ENCODE peak calls at places on chromosomes 12 and 14, in seven cellular contexts. One of them, this sample, is unnamed.

GRCh38 chr14:106802413-106803364 is 1276.3 kb downstream of the TMEM121 start:
- DNase-seq in lung: no peak
- DNase-seq in cardiac fibroblast: no peak
- DNase-seq in stimulated activated CD4-positive, alpha-beta T cell treated with anti-CD3 and anti-CD28 coated beads, Interleukin-12 subunit alpha, Interleukin-12 subunit beta, amount 100 ng/mL, for 24 hours: no peak
- DNase-seq in MM.1S: peak
- DNase-seq in sciatic nerve: no peak
- DNase-seq in hepatic stellate cell: no peak
- DNase-seq in this sample: no peak

GRCh38 chr14:49972840-49973239 is 80.0 kb downstream of the ARF6 start:
- DNase-seq in hepatic stellate cell: peak
- DNase-seq in MM.1S: peak
- DNase-seq in stimulated activated CD4-positive, alpha-beta T cell treated with anti-CD3 and anti-CD28 coated beads, Interleukin-12 subunit alpha, Interleukin-12 subunit beta, amount 100 ng/mL, for 24 hours: no peak
- DNase-seq in lung: peak
- DNase-seq in sciatic nerve: no peak
- DNase-seq in cardiac fibroblast: peak
- DNase-seq in this sample: no peak

GRCh38 chr12:67069451-67070306 is 199.5 kb upstream of the CAND1 start:
- DNase-seq in MM.1S: peak
- DNase-seq in sciatic nerve: no peak
- DNase-seq in hepatic stellate cell: peak
- DNase-seq in stimulated activated CD4-positive, alpha-beta T cell treated with anti-CD3 and anti-CD28 coated beads, Interleukin-12 subunit alpha, Interleukin-12 subunit beta, amount 100 ng/mL, for 24 hours: no peak
- DNase-seq in lung: peak
- DNase-seq in cardiac fibroblast: no peak
- DNase-seq in this sample: no peak

GRCh38 chr12:77667101-77667500 is 163.6 kb upstream of the NAV3 start:
- DNase-seq in lung: no peak
- DNase-seq in sciatic nerve: no peak
- DNase-seq in cardiac fibroblast: peak
- DNase-seq in MM.1S: no peak
- DNase-seq in stimulated activated CD4-positive, alpha-beta T cell treated with anti-CD3 and anti-CD28 coated beads, Interleukin-12 subunit alpha, Interleukin-12 subunit beta, amount 100 ng/mL, for 24 hours: no peak
- DNase-seq in hepatic stellate cell: no peak
- DNase-seq in this sample: no peak

GRCh38 chr12:106633451-106633823 is 50.6 kb downstream of the RFX4 start:
- DNase-seq in MM.1S: no peak
- DNase-seq in cardiac fibroblast: peak
- DNase-seq in sciatic nerve: no peak
- DNase-seq in hepatic stellate cell: no peak
- DNase-seq in stimulated activated CD4-positive, alpha-beta T cell treated with anti-CD3 and anti-CD28 coated beads, Interleukin-12 subunit alpha, Interleukin-12 subunit beta, amount 100 ng/mL, for 24 hours: no peak
- DNase-seq in lung: no peak
- DNase-seq in this sample: no peak

GRCh38 chr14:102221026-102221425 is 81.3 kb downstream of the WDR20 start:
- DNase-seq in sciatic nerve: no peak
- DNase-seq in hepatic stellate cell: peak
- DNase-seq in lung: no peak
- DNase-seq in cardiac fibroblast: peak
- DNase-seq in stimulated activated CD4-positive, alpha-beta T cell treated with anti-CD3 and anti-CD28 coated beads, Interleukin-12 subunit alpha, Interleukin-12 subunit beta, amount 100 ng/mL, for 24 hours: no peak
- DNase-seq in MM.1S: no peak
- DNase-seq in this sample: no peak

GRCh38 chr14:58866386-58866785 is 228.6 kb downstream of the DACT1 start:
- DNase-seq in hepatic stellate cell: no peak
- DNase-seq in lung: no peak
- DNase-seq in sciatic nerve: no peak
- DNase-seq in cardiac fibroblast: no peak
- DNase-seq in MM.1S: no peak
- DNase-seq in stimulated activated CD4-positive, alpha-beta T cell treated with anti-CD3 and anti-CD28 coated beads, Interleukin-12 subunit alpha, Interleukin-12 subunit beta, amount 100 ng/mL, for 24 hours: no peak
- DNase-seq in this sample: no peak

GRCh38 chr12:56190695-56191155 is 1.4 kb upstream of the SMARCC2 start:
- DNase-seq in stimulated activated CD4-positive, alpha-beta T cell treated with anti-CD3 and anti-CD28 coated beads, Interleukin-12 subunit alpha, Interleukin-12 subunit beta, amount 100 ng/mL, for 24 hours: no peak
- DNase-seq in lung: no peak
- DNase-seq in MM.1S: no peak
- DNase-seq in hepatic stellate cell: peak
- DNase-seq in cardiac fibroblast: no peak
- DNase-seq in sciatic nerve: no peak
- DNase-seq in this sample: no peak

GRCh38 chr12:80364056-80364455 is 80.0 kb upstream of the PTPRQ start:
- DNase-seq in MM.1S: no peak
- DNase-seq in sciatic nerve: no peak
- DNase-seq in lung: no peak
- DNase-seq in stimulated activated CD4-positive, alpha-beta T cell treated with anti-CD3 and anti-CD28 coated beads, Interleukin-12 subunit alpha, Interleukin-12 subunit beta, amount 100 ng/mL, for 24 hours: no peak
- DNase-seq in cardiac fibroblast: peak
- DNase-seq in hepatic stellate cell: no peak
- DNase-seq in this sample: no peak

GRCh38 chr14:58272589-58273372 is 25.6 kb upstream of the ARID4A start:
- DNase-seq in hepatic stellate cell: peak
- DNase-seq in cardiac fibroblast: peak
- DNase-seq in sciatic nerve: no peak
- DNase-seq in lung: peak
- DNase-seq in stimulated activated CD4-positive, alpha-beta T cell treated with anti-CD3 and anti-CD28 coated beads, Interleukin-12 subunit alpha, Interleukin-12 subunit beta, amount 100 ng/mL, for 24 hours: no peak
- DNase-seq in MM.1S: no peak
- DNase-seq in this sample: no peak

GRCh38 chr12:124150176-124150575 is 144.7 kb upstream of the RFLNA start:
- DNase-seq in MM.1S: no peak
- DNase-seq in sciatic nerve: no peak
- DNase-seq in lung: no peak
- DNase-seq in stimulated activated CD4-positive, alpha-beta T cell treated with anti-CD3 and anti-CD28 coated beads, Interleukin-12 subunit alpha, Interleukin-12 subunit beta, amount 100 ng/mL, for 24 hours: no peak
- DNase-seq in cardiac fibroblast: no peak
- DNase-seq in hepatic stellate cell: no peak
- DNase-seq in this sample: no peak

GRCh38 chr12:116265361-116266128 is 11.9 kb downstream of the MED13L start:
- DNase-seq in stimulated activated CD4-positive, alpha-beta T cell treated with anti-CD3 and anti-CD28 coated beads, Interleukin-12 subunit alpha, Interleukin-12 subunit beta, amount 100 ng/mL, for 24 hours: no peak
- DNase-seq in hepatic stellate cell: no peak
- DNase-seq in lung: no peak
- DNase-seq in cardiac fibroblast: peak
- DNase-seq in sciatic nerve: no peak
- DNase-seq in MM.1S: no peak
- DNase-seq in this sample: no peak

GRCh38 chr12:109766251-109766778 is 52.7 kb downstream of the FAM222A start:
- DNase-seq in hepatic stellate cell: no peak
- DNase-seq in cardiac fibroblast: no peak
- DNase-seq in MM.1S: no peak
- DNase-seq in stimulated activated CD4-positive, alpha-beta T cell treated with anti-CD3 and anti-CD28 coated beads, Interleukin-12 subunit alpha, Interleukin-12 subunit beta, amount 100 ng/mL, for 24 hours: no peak
- DNase-seq in sciatic nerve: peak
- DNase-seq in lung: no peak
- DNase-seq in this sample: peak

GRCh38 chr14:67482765-67483164 is 5.8 kb downstream of the TMEM229B start:
- DNase-seq in MM.1S: no peak
- DNase-seq in stimulated activated CD4-positive, alpha-beta T cell treated with anti-CD3 and anti-CD28 coated beads, Interleukin-12 subunit alpha, Interleukin-12 subunit beta, amount 100 ng/mL, for 24 hours: no peak
- DNase-seq in hepatic stellate cell: no peak
- DNase-seq in lung: no peak
- DNase-seq in sciatic nerve: no peak
- DNase-seq in cardiac fibroblast: no peak
- DNase-seq in this sample: no peak

GRCh38 chr12:46915861-46916260 is 90.1 kb upstream of the SLC38A4 start:
- DNase-seq in lung: no peak
- DNase-seq in hepatic stellate cell: no peak
- DNase-seq in cardiac fibroblast: peak
- DNase-seq in stimulated activated CD4-positive, alpha-beta T cell treated with anti-CD3 and anti-CD28 coated beads, Interleukin-12 subunit alpha, Interleukin-12 subunit beta, amount 100 ng/mL, for 24 hours: no peak
- DNase-seq in MM.1S: no peak
- DNase-seq in sciatic nerve: no peak
- DNase-seq in this sample: no peak

GRCh38 chr12:846376-846775 is 94.0 kb downstream of the WNK1 start:
- DNase-seq in hepatic stellate cell: no peak
- DNase-seq in sciatic nerve: no peak
- DNase-seq in MM.1S: no peak
- DNase-seq in lung: no peak
- DNase-seq in stimulated activated CD4-positive, alpha-beta T cell treated with anti-CD3 and anti-CD28 coated beads, Interleukin-12 subunit alpha, Interleukin-12 subunit beta, amount 100 ng/mL, for 24 hours: no peak
- DNase-seq in cardiac fibroblast: no peak
- DNase-seq in this sample: no peak

GRCh38 chr12:65022960-65023359 is 98.1 kb downstream of the WIF1 start:
- DNase-seq in cardiac fibroblast: no peak
- DNase-seq in lung: no peak
- DNase-seq in stimulated activated CD4-positive, alpha-beta T cell treated with anti-CD3 and anti-CD28 coated beads, Interleukin-12 subunit alpha, Interleukin-12 subunit beta, amount 100 ng/mL, for 24 hours: no peak
- DNase-seq in hepatic stellate cell: no peak
- DNase-seq in sciatic nerve: no peak
- DNase-seq in MM.1S: no peak
- DNase-seq in this sample: no peak

GRCh38 chr14:32679927-32680612 is 258.6 kb upstream of the NPAS3 start:
- DNase-seq in cardiac fibroblast: no peak
- DNase-seq in lung: no peak
- DNase-seq in hepatic stellate cell: no peak
- DNase-seq in MM.1S: no peak
- DNase-seq in stimulated activated CD4-positive, alpha-beta T cell treated with anti-CD3 and anti-CD28 coated beads, Interleukin-12 subunit alpha, Interleukin-12 subunit beta, amount 100 ng/mL, for 24 hours: no peak
- DNase-seq in sciatic nerve: no peak
- DNase-seq in this sample: no peak